ENCODE peak calls at places on chromosomes 7 and 10, in ten cellular contexts. One of them, this sample, is unnamed.

GRCh38 chr7:157016352-157017041 is 6.0 kb upstream of the MNX1 start:
- DNase-seq in heart right ventricle: no peak
- DNase-seq in brain microvascular endothelial cell: no peak
- DNase-seq in H1: peak; percentile 60
- DNase-seq in lower lobe of right lung: no peak
- DNase-seq in A549: no peak
- DNase-seq in NB4: no peak
- DNase-seq in spleen: no peak
- DNase-seq in kidney epithelial cell: no peak
- DNase-seq in psoas muscle: no peak
- DNase-seq in this sample: peak; percentile 64

GRCh38 chr10:83542774-83543291 is 596.5 kb upstream of the GHITM start:
- DNase-seq in heart right ventricle: peak; percentile 31
- DNase-seq in brain microvascular endothelial cell: no peak
- DNase-seq in H1: no peak
- DNase-seq in lower lobe of right lung: no peak
- DNase-seq in A549: no peak
- DNase-seq in NB4: no peak
- DNase-seq in spleen: no peak
- DNase-seq in kidney epithelial cell: peak; percentile 62
- DNase-seq in psoas muscle: no peak
- DNase-seq in this sample: no peak

GRCh38 chr7:107286751-107287621 is 118.2 kb downstream of the HBP1 start:
- DNase-seq in heart right ventricle: peak; percentile 42
- DNase-seq in brain microvascular endothelial cell: no peak
- DNase-seq in H1: no peak
- DNase-seq in lower lobe of right lung: no peak
- DNase-seq in A549: no peak
- DNase-seq in NB4: no peak
- DNase-seq in spleen: no peak
- DNase-seq in kidney epithelial cell: no peak
- DNase-seq in psoas muscle: no peak
- DNase-seq in this sample: no peak

GRCh38 chr10:125023269-125023668 is 81.3 kb downstream of the ZRANB1 start:
- DNase-seq in heart right ventricle: peak; percentile 40
- DNase-seq in brain microvascular endothelial cell: no peak
- DNase-seq in H1: no peak
- DNase-seq in lower lobe of right lung: peak; percentile 44
- DNase-seq in A549: no peak
- DNase-seq in NB4: no peak
- DNase-seq in spleen: peak; percentile 56
- DNase-seq in kidney epithelial cell: no peak
- DNase-seq in psoas muscle: peak; percentile 72
- DNase-seq in this sample: no peak

GRCh38 chr7:87878208-87878735 is 2.0 kb downstream of the DBF4 start:
- DNase-seq in heart right ventricle: no peak
- DNase-seq in brain microvascular endothelial cell: no peak
- DNase-seq in H1: no peak
- DNase-seq in lower lobe of right lung: no peak
- DNase-seq in A549: no peak
- DNase-seq in NB4: no peak
- DNase-seq in spleen: no peak
- DNase-seq in kidney epithelial cell: no peak
- DNase-seq in psoas muscle: no peak
- DNase-seq in this sample: no peak

GRCh38 chr7:95871078-95871848 is 98.9 kb downstream of the DYNC1I1 start:
- DNase-seq in heart right ventricle: peak; percentile 38
- DNase-seq in brain microvascular endothelial cell: peak; percentile 59
- DNase-seq in H1: peak; percentile 52
- DNase-seq in lower lobe of right lung: no peak
- DNase-seq in A549: peak; percentile 55
- DNase-seq in NB4: peak; percentile 65
- DNase-seq in spleen: no peak
- DNase-seq in kidney epithelial cell: no peak
- DNase-seq in psoas muscle: no peak
- DNase-seq in this sample: no peak

GRCh38 chr10:128150045-128150493 is 23.8 kb upstream of the MKI67 start:
- DNase-seq in heart right ventricle: peak; percentile 40
- DNase-seq in brain microvascular endothelial cell: peak; percentile 24
- DNase-seq in H1: peak; percentile 92
- DNase-seq in lower lobe of right lung: peak; percentile 78
- DNase-seq in A549: peak; percentile 82
- DNase-seq in NB4: peak; percentile 81
- DNase-seq in spleen: peak; percentile 94
- DNase-seq in kidney epithelial cell: no peak
- DNase-seq in psoas muscle: peak; percentile 67
- DNase-seq in this sample: peak; percentile 86

GRCh38 chr7:4797858-4798705 is 22.7 kb downstream of the AP5Z1 start:
- DNase-seq in heart right ventricle: no peak
- DNase-seq in brain microvascular endothelial cell: no peak
- DNase-seq in H1: peak; percentile 94
- DNase-seq in lower lobe of right lung: peak; percentile 74
- DNase-seq in A549: peak; percentile 63
- DNase-seq in NB4: peak; percentile 74
- DNase-seq in spleen: peak; percentile 90
- DNase-seq in kidney epithelial cell: no peak
- DNase-seq in psoas muscle: peak; percentile 77
- DNase-seq in this sample: no peak

GRCh38 chr7:74464931-74465906 is 11.5 kb downstream of the GTF2IRD1 start:
- DNase-seq in heart right ventricle: no peak
- DNase-seq in brain microvascular endothelial cell: no peak
- DNase-seq in H1: no peak
- DNase-seq in lower lobe of right lung: peak; percentile 57
- DNase-seq in A549: no peak
- DNase-seq in NB4: no peak
- DNase-seq in spleen: no peak
- DNase-seq in kidney epithelial cell: no peak
- DNase-seq in psoas muscle: no peak
- DNase-seq in this sample: no peak

GRCh38 chr10:26540601-26541000 is 102.5 kb downstream of the APBB1IP start:
- DNase-seq in heart right ventricle: no peak
- DNase-seq in brain microvascular endothelial cell: no peak
- DNase-seq in H1: no peak
- DNase-seq in lower lobe of right lung: no peak
- DNase-seq in A549: no peak
- DNase-seq in NB4: peak; percentile 18
- DNase-seq in spleen: no peak
- DNase-seq in kidney epithelial cell: no peak
- DNase-seq in psoas muscle: no peak
- DNase-seq in this sample: no peak

GRCh38 chr10:13840036-13840435 is 253.3 kb downstream of the PRPF18 start:
- DNase-seq in heart right ventricle: no peak
- DNase-seq in brain microvascular endothelial cell: no peak
- DNase-seq in H1: no peak
- DNase-seq in lower lobe of right lung: no peak
- DNase-seq in A549: no peak
- DNase-seq in NB4: no peak
- DNase-seq in spleen: no peak
- DNase-seq in kidney epithelial cell: no peak
- DNase-seq in psoas muscle: no peak
- DNase-seq in this sample: no peak

GRCh38 chr7:96800824-96801223 is 91.2 kb upstream of the SEM1 start:
- DNase-seq in heart right ventricle: no peak
- DNase-seq in brain microvascular endothelial cell: no peak
- DNase-seq in H1: no peak
- DNase-seq in lower lobe of right lung: no peak
- DNase-seq in A549: no peak
- DNase-seq in NB4: no peak
- DNase-seq in spleen: no peak
- DNase-seq in kidney epithelial cell: no peak
- DNase-seq in psoas muscle: no peak
- DNase-seq in this sample: no peak

GRCh38 chr7:33459340-33459751 is 330.0 kb downstream of the BBS9 start:
- DNase-seq in heart right ventricle: no peak
- DNase-seq in brain microvascular endothelial cell: peak; percentile 49
- DNase-seq in H1: no peak
- DNase-seq in lower lobe of right lung: no peak
- DNase-seq in A549: peak; percentile 65
- DNase-seq in NB4: peak; percentile 43
- DNase-seq in spleen: no peak
- DNase-seq in kidney epithelial cell: peak; percentile 1
- DNase-seq in psoas muscle: no peak
- DNase-seq in this sample: no peak

GRCh38 chr7:102244601-102245000 is 42.1 kb upstream of the SH2B2 start:
- DNase-seq in heart right ventricle: no peak
- DNase-seq in brain microvascular endothelial cell: no peak
- DNase-seq in H1: no peak
- DNase-seq in lower lobe of right lung: no peak
- DNase-seq in A549: no peak
- DNase-seq in NB4: no peak
- DNase-seq in spleen: no peak
- DNase-seq in kidney epithelial cell: no peak
- DNase-seq in psoas muscle: no peak
- DNase-seq in this sample: no peak

GRCh38 chr10:6347391-6347951 is 144.7 kb downstream of the PFKFB3 start:
- DNase-seq in heart right ventricle: no peak
- DNase-seq in brain microvascular endothelial cell: no peak
- DNase-seq in H1: no peak
- DNase-seq in lower lobe of right lung: no peak
- DNase-seq in A549: no peak
- DNase-seq in NB4: peak; percentile 45
- DNase-seq in spleen: peak; percentile 81
- DNase-seq in kidney epithelial cell: peak; percentile 37
- DNase-seq in psoas muscle: peak; percentile 36
- DNase-seq in this sample: no peak

GRCh38 chr10:119029613-119030420 is at the start of gene NANOS1:
- DNase-seq in heart right ventricle: no peak
- DNase-seq in brain microvascular endothelial cell: peak; percentile 19
- DNase-seq in H1: peak; percentile 80
- DNase-seq in lower lobe of right lung: no peak
- DNase-seq in A549: peak; percentile 40
- DNase-seq in NB4: peak; percentile 76
- DNase-seq in spleen: peak; percentile 79
- DNase-seq in kidney epithelial cell: no peak
- DNase-seq in psoas muscle: no peak
- DNase-seq in this sample: peak; percentile 75

GRCh38 chr10:3820255-3820654 is 35.2 kb upstream of the KLF6 start:
- DNase-seq in heart right ventricle: no peak
- DNase-seq in brain microvascular endothelial cell: no peak
- DNase-seq in H1: no peak
- DNase-seq in lower lobe of right lung: no peak
- DNase-seq in A549: no peak
- DNase-seq in NB4: no peak
- DNase-seq in spleen: no peak
- DNase-seq in kidney epithelial cell: no peak
- DNase-seq in psoas muscle: no peak
- DNase-seq in this sample: no peak

GRCh38 chr7:69663911-69664310 is 65.6 kb downstream of the AUTS2 start:
- DNase-seq in heart right ventricle: no peak
- DNase-seq in brain microvascular endothelial cell: no peak
- DNase-seq in H1: no peak
- DNase-seq in lower lobe of right lung: no peak
- DNase-seq in A549: no peak
- DNase-seq in NB4: no peak
- DNase-seq in spleen: no peak
- DNase-seq in kidney epithelial cell: no peak
- DNase-seq in psoas muscle: no peak
- DNase-seq in this sample: no peak

GRCh38 chr10:30775779-30776591 is 146.4 kb upstream of the LYZL2 start:
- DNase-seq in heart right ventricle: no peak
- DNase-seq in brain microvascular endothelial cell: peak; percentile 65
- DNase-seq in H1: no peak
- DNase-seq in lower lobe of right lung: no peak
- DNase-seq in A549: no peak
- DNase-seq in NB4: no peak
- DNase-seq in spleen: no peak
- DNase-seq in kidney epithelial cell: peak; percentile 51
- DNase-seq in psoas muscle: no peak
- DNase-seq in this sample: no peak

GRCh38 chr10:47031251-47031952 is 120.2 kb downstream of the PTPN20 start:
- DNase-seq in heart right ventricle: no peak
- DNase-seq in brain microvascular endothelial cell: no peak
- DNase-seq in H1: peak; percentile 45
- DNase-seq in lower lobe of right lung: no peak
- DNase-seq in A549: peak; percentile 29
- DNase-seq in NB4: peak; percentile 37
- DNase-seq in spleen: peak; percentile 60
- DNase-seq in kidney epithelial cell: no peak
- DNase-seq in psoas muscle: peak; percentile 72
- DNase-seq in this sample: no peak
- TF ChIP-seq CTCF in heart right ventricle: no peak
- TF ChIP-seq CTCF in brain microvascular endothelial cell: peak; percentile 26
- TF ChIP-seq CTCF in H1: peak; percentile 25
- TF ChIP-seq CTCF in lower lobe of right lung: no peak
- TF ChIP-seq CTCF in A549: no peak
- TF ChIP-seq CTCF in NB4: peak; percentile 16
- TF ChIP-seq CTCF in spleen: no peak
- TF ChIP-seq CTCF in kidney epithelial cell: peak; percentile 11
- TF ChIP-seq CTCF in psoas muscle: no peak
- TF ChIP-seq CTCF in this sample: peak; percentile 31

DNA sequence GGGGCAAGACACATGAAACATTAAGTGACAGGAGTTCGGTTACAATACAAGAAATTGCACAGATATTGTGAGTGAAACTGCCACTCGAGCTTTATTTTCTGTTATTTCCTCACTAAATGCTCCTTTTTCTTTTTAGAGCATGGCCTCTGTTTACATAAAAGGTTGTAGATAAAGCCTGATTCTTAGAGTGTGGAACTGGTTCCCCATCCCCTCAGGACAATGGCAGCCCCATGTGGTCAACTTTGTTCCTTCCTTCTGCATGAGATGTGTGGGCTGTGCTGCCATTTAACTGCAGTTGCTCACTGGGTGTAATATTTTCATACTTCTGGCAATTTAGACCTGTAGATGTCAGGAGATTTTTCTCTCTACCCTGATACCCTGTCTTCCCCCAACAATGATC is 70.2 kb downstream of the LRGUK start:
- DNase-seq in heart right ventricle: no peak
- DNase-seq in brain microvascular endothelial cell: no peak
- DNase-seq in H1: no peak
- DNase-seq in lower lobe of right lung: no peak
- DNase-seq in A549: no peak
- DNase-seq in NB4: peak; percentile 13
- DNase-seq in spleen: no peak
- DNase-seq in kidney epithelial cell: no peak
- DNase-seq in psoas muscle: no peak
- DNase-seq in this sample: no peak
- TF ChIP-seq CTCF in heart right ventricle: no peak
- TF ChIP-seq CTCF in brain microvascular endothelial cell: no peak
- TF ChIP-seq CTCF in H1: no peak
- TF ChIP-seq CTCF in lower lobe of right lung: no peak
- TF ChIP-seq CTCF in A549: no peak
- TF ChIP-seq CTCF in NB4: no peak
- TF ChIP-seq CTCF in spleen: no peak
- TF ChIP-seq CTCF in kidney epithelial cell: no peak
- TF ChIP-seq CTCF in psoas muscle: no peak
- TF ChIP-seq CTCF in this sample: no peak

GRCh38 chr10:114121031-114121430 is 53.0 kb downstream of the CCDC186 start:
- DNase-seq in heart right ventricle: no peak
- DNase-seq in brain microvascular endothelial cell: no peak
- DNase-seq in H1: no peak
- DNase-seq in lower lobe of right lung: no peak
- DNase-seq in A549: no peak
- DNase-seq in NB4: no peak
- DNase-seq in spleen: no peak
- DNase-seq in kidney epithelial cell: no peak
- DNase-seq in psoas muscle: no peak
- DNase-seq in this sample: no peak
- TF ChIP-seq CTCF in heart right ventricle: peak; percentile 26
- TF ChIP-seq CTCF in brain microvascular endothelial cell: no peak
- TF ChIP-seq CTCF in H1: no peak
- TF ChIP-seq CTCF in lower lobe of right lung: no peak
- TF ChIP-seq CTCF in A549: no peak
- TF ChIP-seq CTCF in NB4: no peak
- TF ChIP-seq CTCF in spleen: no peak
- TF ChIP-seq CTCF in kidney epithelial cell: no peak
- TF ChIP-seq CTCF in psoas muscle: no peak
- TF ChIP-seq CTCF in this sample: peak; percentile 30

GRCh38 chr10:77586719-77587423 is 50.7 kb downstream of the KCNMA1 start:
- DNase-seq in heart right ventricle: no peak
- DNase-seq in brain microvascular endothelial cell: peak; percentile 91
- DNase-seq in H1: no peak
- DNase-seq in lower lobe of right lung: peak; percentile 70
- DNase-seq in A549: peak; percentile 71
- DNase-seq in NB4: peak; percentile 45
- DNase-seq in spleen: peak; percentile 34
- DNase-seq in kidney epithelial cell: no peak
- DNase-seq in psoas muscle: peak; percentile 78
- DNase-seq in this sample: no peak
- TF ChIP-seq CTCF in heart right ventricle: no peak
- TF ChIP-seq CTCF in brain microvascular endothelial cell: peak; percentile 43
- TF ChIP-seq CTCF in H1: no peak
- TF ChIP-seq CTCF in lower lobe of right lung: no peak
- TF ChIP-seq CTCF in A549: no peak
- TF ChIP-seq CTCF in NB4: no peak
- TF ChIP-seq CTCF in spleen: no peak
- TF ChIP-seq CTCF in kidney epithelial cell: no peak
- TF ChIP-seq CTCF in psoas muscle: peak; percentile 9
- TF ChIP-seq CTCF in this sample: no peak

This sample was measured in type B pancreatic cell.